ENCODE peak calls at places on chromosome 2, in eight cellular contexts. B, Y, P, H, F, N, U and E are unnamed samples.
A peak's percentile ranks its signal among the peaks of the same experiment; 100 is the strongest.

GRCh38 chr2:203175371-203175770 is 63.4 kb upstream of the CYP20A1 start:
- DNase-seq in P (no peak), F (no peak), N (no peak), B (no peak), U (peak; percentile 10), H (no peak), Y (no peak), E (no peak)

GRCh38 chr2:25664531-25665307 is 8.7 kb downstream of the DTNB start:
- DNase-seq in P (peak; percentile 83), H (peak; percentile 55), U (peak; percentile 74), B (peak; percentile 83), Y (no peak), N (no peak), F (peak; percentile 64), E (peak; percentile 59)

GRCh38 chr2:37894047-37894446 is 31.0 kb upstream of the RMDN2 start:
- DNase-seq in N (no peak), H (no peak), P (no peak), F (no peak), U (no peak), B (no peak), Y (no peak), E (no peak)

GRCh38 chr2:203126971-203127370 is 111.8 kb upstream of the CYP20A1 start:
- DNase-seq in H (no peak), B (no peak), U (no peak), N (no peak), Y (no peak), F (no peak), P (no peak), E (no peak)

GRCh38 chr2:84741182-84741822 is 139.6 kb downstream of the TRABD2A start:
- DNase-seq in B (peak; percentile 6), Y (no peak), P (peak; percentile 8), F (peak; percentile 24), H (no peak), U (peak; percentile 43), N (peak; percentile 79), E (no peak)

GRCh38 chr2:113105047-113105446 is 22.4 kb upstream of the IL1RN start:
- DNase-seq in F (peak; percentile 21), B (peak; percentile 26), Y (no peak), P (no peak), U (peak; percentile 46), H (no peak), N (no peak), E (no peak)

GRCh38 chr2:185144159-185144919 is 546.0 kb downstream of the ZNF804A start:
- DNase-seq in F (no peak), Y (no peak), B (no peak), N (no peak), H (no peak), U (no peak), P (no peak), E (no peak)

GRCh38 chr2:53633441-53633840 is 134.2 kb upstream of the CHAC2 start:
- DNase-seq in F (no peak), H (no peak), P (no peak), U (peak; percentile 13), N (no peak), B (no peak), Y (peak; percentile 47), E (no peak)

GRCh38 chr2:134739261-134739878 is 20.6 kb upstream of the TMEM163 start:
- DNase-seq in H (no peak), P (no peak), F (no peak), B (no peak), U (no peak), Y (no peak), N (no peak), E (no peak)

GRCh38 chr2:136058262-136058661 is 59.7 kb downstream of the CXCR4 start:
- DNase-seq in H (no peak), U (no peak), Y (no peak), N (no peak), B (no peak), P (no peak), F (no peak), E (no peak)

GRCh38 chr2:150011336-150011735 is 423.8 kb upstream of the MMADHC start:
- DNase-seq in U (peak; percentile 58), Y (no peak), B (no peak), P (no peak), H (no peak), F (no peak), N (no peak), E (no peak)

GRCh38 chr2:240819404-240820013 is 510 bp downstream of the KIF1A start:
- DNase-seq in H (no peak), P (no peak), N (no peak), F (no peak), B (no peak), U (no peak), Y (no peak), E (no peak)

GRCh38 chr2:124272442-124272841 is 247.4 kb downstream of the CNTNAP5 start:
- DNase-seq in P (no peak), U (no peak), F (no peak), N (no peak), H (no peak), B (no peak), Y (no peak), E (no peak)

GRCh38 chr2:237466266-237466665 is 20.8 kb upstream of the MLPH start:
- DNase-seq in B (no peak), F (no peak), N (no peak), H (no peak), P (no peak), U (peak; percentile 92), Y (no peak), E (no peak)

GRCh38 chr2:183079335-183079775 is 808 bp downstream of the DUSP19 start:
- DNase-seq in Y (no peak), B (no peak), N (no peak), F (no peak), H (no peak), U (no peak), P (no peak), E (no peak)

GRCh38 chr2:217451634-217452033 is 551.2 kb downstream of the TNS1 start:
- DNase-seq in N (no peak), F (no peak), Y (no peak), U (peak; percentile 90), H (no peak), P (peak; percentile 2), B (no peak), E (no peak)

GRCh38 chr2:224086226-224086911 is 47.3 kb upstream of the SERPINE2 start:
- DNase-seq in Y (no peak), F (no peak), B (peak; percentile 57), U (peak; percentile 89), P (peak; percentile 17), N (no peak), H (no peak), E (no peak)

GRCh38 chr2:111896007-111896406 is 2.4 kb upstream of the MERTK start:
- DNase-seq in H (no peak), N (no peak), F (peak; percentile 65), B (no peak), Y (no peak), U (no peak), P (no peak), E (no peak)

GRCh38 chr2:111896576-111896975 is 1.8 kb upstream of the MERTK start:
- DNase-seq in B (no peak), U (no peak), H (peak; percentile 49), P (no peak), N (no peak), F (no peak), Y (no peak), E (no peak)

GRCh38 chr2:111898703-111899514 is 502 bp downstream of the MERTK start:
- DNase-seq in H (peak; percentile 25), P (peak; percentile 53), U (no peak), F (no peak), B (no peak), N (no peak), Y (no peak), E (peak; percentile 62)

GRCh38 chr2:111897630-111897923 is 830 bp upstream of the MERTK start:
- DNase-seq in N (no peak), P (no peak), H (no peak), Y (no peak), B (no peak), U (no peak), F (no peak), E (no peak)

DNA sequence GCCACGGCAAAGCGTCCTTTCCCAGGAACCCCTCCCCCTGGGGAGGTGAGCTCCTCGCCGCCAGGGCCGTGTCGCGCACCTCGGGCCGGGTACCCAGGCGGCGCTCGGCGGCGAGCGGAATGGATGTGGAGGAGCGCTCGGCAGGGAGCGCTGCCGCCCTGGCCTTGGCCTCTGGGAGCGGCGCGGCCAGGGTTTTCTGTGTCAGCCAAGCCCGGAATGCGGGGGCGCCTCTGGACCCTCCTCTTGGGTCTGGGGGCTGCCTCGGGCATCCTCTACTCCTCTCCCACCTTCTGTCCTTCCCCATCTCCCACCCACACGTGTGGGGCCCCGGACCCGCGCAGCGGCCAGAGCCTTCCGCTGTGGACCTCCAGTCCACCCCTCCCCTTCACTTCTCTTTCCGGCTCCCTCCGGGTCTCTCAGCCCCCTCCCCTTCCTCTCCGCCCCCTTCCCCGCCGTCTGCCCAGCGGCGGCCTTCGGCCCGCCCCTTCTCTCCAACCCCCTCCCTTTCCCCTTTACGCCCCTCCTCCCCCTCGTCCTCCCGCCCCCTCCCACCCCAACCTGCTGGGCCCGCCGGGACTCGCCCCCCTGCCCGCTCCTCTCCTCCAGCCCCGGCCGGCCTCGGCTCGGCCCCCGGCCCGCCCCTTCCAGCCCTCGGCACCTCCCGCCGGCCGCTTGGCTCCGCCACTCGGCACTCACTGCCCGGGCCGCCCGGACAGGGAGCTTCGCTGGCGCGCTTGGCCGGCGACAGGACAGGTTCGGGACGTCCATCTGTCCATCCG is at the start of gene MERTK:
- DNase-seq in F (peak; percentile 82), H (peak; percentile 90), U (peak; percentile 71), P (peak; percentile 92), N (peak; percentile 93), Y (peak; percentile 95), B (peak; percentile 82), E (peak; percentile 90)
- TF ChIP-seq POLR2A in F (peak; percentile 65), H (peak; percentile 73), U (no peak), P (peak; percentile 88), N (no peak), Y (peak; percentile 88), B (peak; percentile 96), E (peak; percentile 61)

GRCh38 chr2:27916293-27917015 is 25.9 kb downstream of the BABAM2 start:
- DNase-seq in U (no peak), P (no peak), Y (no peak), H (no peak), F (no peak), B (no peak), N (no peak), E (no peak)
- TF ChIP-seq POLR2A in U (no peak), P (no peak), Y (peak; percentile 76), H (no peak), F (no peak), B (no peak), N (no peak), E (no peak)

DNA sequence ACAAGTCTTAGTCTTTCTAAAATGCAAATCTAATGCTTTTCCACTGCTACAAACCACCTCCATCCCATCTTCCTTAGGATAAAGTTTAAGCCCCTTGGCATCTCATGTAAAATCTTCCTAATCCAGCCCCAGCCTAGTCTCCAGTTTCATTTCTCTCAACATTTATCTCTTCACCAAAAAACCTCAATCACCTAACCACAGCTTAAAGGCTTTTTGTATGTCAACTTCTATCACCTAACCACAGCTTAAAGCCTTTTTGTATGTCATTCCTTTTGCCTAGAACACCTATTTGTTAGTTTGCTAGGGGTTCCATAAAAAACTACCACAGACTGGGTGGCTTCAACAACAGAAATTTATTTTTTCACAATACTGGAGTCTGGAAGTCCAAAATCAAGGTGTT is 4.1 kb downstream of the TRAK2 start:
- DNase-seq in N (no peak), H (no peak), F (no peak), P (no peak), B (no peak), U (no peak), Y (no peak), E (no peak)
- TF ChIP-seq POLR2A in N (no peak), H (no peak), F (no peak), P (no peak), B (no peak), U (no peak), Y (no peak), E (no peak)

GRCh38 chr2:44566059-44566458 is 204.3 kb downstream of the CAMKMT start:
- DNase-seq in N (no peak), P (no peak), F (no peak), Y (no peak), H (no peak), B (no peak), U (no peak), E (no peak)
- TF ChIP-seq POLR2A in N (no peak), P (no peak), F (no peak), Y (no peak), H (no peak), B (no peak), U (no peak), E (no peak)